ENCODE peak calls at places on chromosomes 11 and 22, in six cellular contexts. T, D, N, C, G and K are unnamed samples.

GRCh38 chr22:22425783-22426624 is 82.5 kb downstream of the ZNF280B start:
- DNase-seq in D (no peak), N (no peak), T (no peak), G (no peak), C (no peak), K (peak)

GRCh38 chr11:124586247-124586860 is 16.6 kb downstream of the OR8A1 start:
- DNase-seq in T (peak), C (peak), D (peak), G (peak), N (peak), K (peak)

GRCh38 chr22:17198188-17199130 is 20.8 kb downstream of the ADA2 start:
- DNase-seq in N (no peak), C (no peak), D (no peak), G (no peak), T (peak), K (peak)

GRCh38 chr11:129836979-129837378 is 21.3 kb downstream of the TMEM45B start:
- DNase-seq in G (no peak), T (no peak), C (no peak), N (no peak), D (no peak), K (no peak)

GRCh38 chr11:130437848-130438247 is 9.4 kb upstream of the ADAMTS8 start:
- DNase-seq in D (no peak), G (no peak), N (no peak), C (no peak), T (no peak), K (no peak)

GRCh38 chr22:37764622-37765021 is 43.1 kb upstream of the GCAT start:
- DNase-seq in N (no peak), G (no peak), T (no peak), C (no peak), D (no peak), K (no peak)

GRCh38 chr22:43042101-43042780 is 27.3 kb upstream of the PACSIN2 start:
- DNase-seq in C (no peak), T (no peak), D (no peak), N (no peak), G (no peak), K (no peak)

GRCh38 chr11:33616552-33616951 is 84.1 kb downstream of the C11orf91 start:
- DNase-seq in N (no peak), C (no peak), D (no peak), T (no peak), G (no peak), K (no peak)

GRCh38 chr11:117144477-117145392 is 648 bp downstream of the PAFAH1B2 start:
- DNase-seq in T (no peak), N (peak), D (no peak), G (peak), C (peak), K (peak)

GRCh38 chr11:45179686-45180085 is 33.2 kb downstream of the PRDM11 start:
- DNase-seq in N (no peak), T (no peak), D (no peak), C (no peak), G (no peak), K (no peak)

GRCh38 chr11:71286701-71287643 is 34.6 kb upstream of the SHANK2 start:
- DNase-seq in G (peak), N (no peak), T (peak), D (no peak), C (peak), K (peak)

GRCh38 chr11:11171285-11171684 is 181.8 kb downstream of the CSNK2A3 start:
- DNase-seq in D (no peak), G (no peak), N (no peak), C (no peak), T (no peak), K (no peak)

GRCh38 chr11:76768091-76769047 is 14.8 kb upstream of the TSKU start:
- DNase-seq in D (no peak), C (peak), N (no peak), G (peak), T (no peak), K (peak)